ENCODE peak calls at places on chromosomes 3 and 15, in six cellular contexts. H, M, G, O, C and K are unnamed samples.

GRCh38 chr15:51022206-51022605 is 72.5 kb downstream of the TNFAIP8L3 start:
- DNase-seq in G (peak; percentile 3), M (no peak), C (no peak), O (no peak), H (no peak), K (no peak)

GRCh38 chr3:63945558-63946096 is 33.4 kb upstream of the SCAANT1 start:
- DNase-seq in M (no peak), G (no peak), O (no peak), H (no peak), C (no peak), K (no peak)

GRCh38 chr3:179955798-179956197 is 80.9 kb downstream of the PEX5L start:
- DNase-seq in O (no peak), M (no peak), G (no peak), H (no peak), C (no peak), K (no peak)

GRCh38 chr15:37995461-37996347 is 61.3 kb downstream of the TMCO5A start:
- DNase-seq in H (no peak), O (no peak), G (peak; percentile 89), M (peak; percentile 42), C (no peak), K (no peak)

GRCh38 chr3:181383760-181384159 is 328.0 kb upstream of the SOX2 start:
- DNase-seq in H (no peak), M (no peak), C (no peak), O (no peak), G (no peak), K (no peak)

GRCh38 chr3:113537155-113537554 is 4.8 kb downstream of the SIDT1 start:
- DNase-seq in C (no peak), H (no peak), M (no peak), G (no peak), O (no peak), K (no peak)

GRCh38 chr3:35500641-35501353 is 138.5 kb upstream of the ARPP21 start:
- DNase-seq in C (no peak), O (no peak), H (no peak), M (no peak), G (no peak), K (no peak)

GRCh38 chr15:99451484-99451883 is 114.3 kb upstream of the MEF2A start:
- DNase-seq in C (no peak), H (no peak), O (no peak), G (no peak), M (no peak), K (no peak)

DNA sequence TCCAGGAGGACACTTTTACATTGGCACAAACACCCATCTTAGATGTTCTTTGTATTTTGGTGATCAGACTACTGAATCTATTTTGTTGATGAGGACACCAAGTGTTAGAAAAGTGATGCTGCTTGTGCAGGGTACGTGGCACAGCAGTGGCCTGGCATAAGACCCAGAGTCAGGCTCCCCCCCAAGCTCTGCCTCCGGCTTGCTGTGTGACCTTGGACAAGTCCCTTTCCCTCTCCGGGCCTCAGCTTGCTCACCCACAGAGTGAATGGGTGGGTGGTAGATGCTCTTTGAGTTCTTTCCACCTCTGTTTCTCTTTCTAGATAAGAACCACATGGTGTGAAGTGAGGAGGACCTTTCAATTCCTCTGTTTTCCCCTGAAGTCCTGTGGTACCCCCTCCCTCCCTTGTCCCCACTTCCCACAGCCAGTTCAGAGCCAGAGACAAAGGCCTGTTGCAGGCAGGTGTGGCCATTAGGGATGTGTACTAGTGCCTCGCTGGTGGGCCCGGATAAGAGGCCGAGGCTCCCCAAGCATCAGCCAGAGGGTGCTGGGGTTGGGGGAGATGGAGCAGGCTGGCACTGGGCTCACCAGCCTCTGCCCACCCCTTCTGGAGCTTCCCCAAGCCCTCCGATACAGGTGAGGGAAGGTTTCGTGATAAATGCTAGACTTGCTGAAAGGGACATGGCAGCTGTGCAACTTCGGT is 43.6 kb downstream of the SMAD6 start:
- DNase-seq in C (no peak), O (no peak), H (peak; percentile 19), G (no peak), M (no peak), K (no peak)
- H3K27ac ChIP-seq in C (no peak overlapping the region), O (no peak overlapping the region), H (no peak overlapping the region), G (peak overlapping the region; percentile 17), M (no peak overlapping the region), K (no peak overlapping the region)

GRCh38 chr3:132695422-132695821 is 26.8 kb downstream of the NPHP3 start:
- DNase-seq in H (no peak), G (peak; percentile 69), M (no peak), C (no peak), O (no peak), K (no peak)

GRCh38 chr3:132690040-132690439 is 29.9 kb downstream of the UBA5 start:
- DNase-seq in M (no peak), H (no peak), O (no peak), C (no peak), G (no peak), K (no peak)

GRCh38 chr3:132695006-132695405 is 27.2 kb downstream of the NPHP3 start:
- DNase-seq in H (no peak), O (no peak), G (peak; percentile 17), M (no peak), C (no peak), K (no peak)
- H3K27ac ChIP-seq in H (no peak overlapping the region), O (no peak overlapping the region), G (peak overlapping the region; percentile 60), M (no peak overlapping the region), C (no peak overlapping the region), K (no peak overlapping the region)

GRCh38 chr15:48868549-48868948 is 9.4 kb upstream of the EID1 start:
- DNase-seq in H (no peak), G (peak; percentile 68), O (no peak), M (peak; percentile 90), C (no peak), K (no peak)
- H3K27ac ChIP-seq in H (no peak overlapping the region), G (peak overlapping the region; percentile 41), O (no peak overlapping the region), M (no peak overlapping the region), C (no peak overlapping the region), K (no peak overlapping the region)

DNA sequence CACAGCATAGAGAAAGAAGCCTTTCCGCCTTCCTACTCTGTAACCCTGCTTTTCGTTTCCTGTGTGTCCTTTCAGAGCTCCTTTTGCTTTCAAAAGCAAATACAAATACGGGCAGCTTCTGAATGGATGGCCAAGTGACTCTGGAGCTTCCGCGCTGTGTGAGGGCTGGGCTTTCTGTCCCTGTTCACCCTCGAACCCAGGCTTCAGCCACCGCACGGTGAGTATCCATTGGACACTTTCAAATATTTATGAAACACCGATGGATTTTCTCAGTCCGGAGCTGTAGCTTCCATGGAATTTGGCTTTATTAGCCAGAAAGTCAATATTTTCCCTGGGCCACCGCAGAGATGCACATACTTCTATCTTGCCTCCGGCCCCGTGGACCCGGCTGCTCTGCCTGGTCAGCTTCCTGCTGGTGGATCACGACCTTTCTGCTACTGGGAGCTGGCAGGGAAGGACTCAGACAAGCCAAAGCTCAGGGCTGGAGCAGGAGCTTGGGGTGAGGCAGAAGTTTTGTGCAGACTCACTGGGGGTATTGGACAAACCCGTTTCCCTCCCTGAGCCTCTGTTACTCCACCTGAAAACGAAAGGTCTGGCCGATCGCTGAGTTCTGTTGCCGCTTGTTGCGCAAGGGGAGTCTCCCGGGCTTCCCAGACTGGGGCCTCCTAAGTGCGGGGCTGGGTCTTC is 63.6 kb downstream of the LINGO1 start:
- DNase-seq in M (peak; percentile 48), G (no peak), C (no peak), H (no peak), O (no peak), K (no peak)
- H3K27ac ChIP-seq in M (no peak overlapping the region), G (no peak overlapping the region), C (no peak overlapping the region), H (peak overlapping the region; percentile 46), O (no peak overlapping the region), K (peak overlapping the region; percentile 56)

GRCh38 chr3:134357914-134358811 is 16.1 kb downstream of the AMOTL2 start:
- DNase-seq in M (peak; percentile 83), H (peak; percentile 29), C (no peak), G (peak; percentile 93), O (no peak), K (no peak)
- H3K27ac ChIP-seq in M (peak overlapping the region; percentile 97), H (peak overlapping the region; percentile 100), C (no peak overlapping the region), G (peak overlapping the region; percentile 92), O (no peak overlapping the region), K (peak overlapping the region; percentile 83)

GRCh38 chr15:74383286-74383685 is 15.8 kb upstream of the CYP11A1 start:
- DNase-seq in M (no peak), G (no peak), O (no peak), H (no peak), C (no peak), K (no peak)
- H3K27ac ChIP-seq in M (peak overlapping the region; percentile 88), G (peak overlapping the region; percentile 31), O (no peak overlapping the region), H (no peak overlapping the region), C (no peak overlapping the region), K (no peak overlapping the region)